ENCODE peak calls at places on chromosomes 3 and 15, in four cellular contexts. W, A, I and T are unnamed samples.

GRCh38 chr15:61892140-61892539 is 168.1 kb downstream of the VPS13C start:
- DNase-seq in W (no peak), A (peak), I (no peak), T (peak)

GRCh38 chr15:33278816-33279612 is 31.8 kb upstream of the RYR3 start:
- DNase-seq in W (peak), A (peak), I (no peak), T (no peak)

GRCh38 chr15:41996376-41996775 is 24.0 kb upstream of the EHD4 start:
- DNase-seq in W (no peak), A (no peak), I (no peak), T (no peak)

GRCh38 chr15:100201376-100202280 is 140.1 kb downstream of the ADAMTS17 start:
- DNase-seq in W (no peak), A (no peak), I (no peak), T (no peak)

GRCh38 chr3:117348881-117349280 is 639.3 kb downstream of the TUSC7 start:
- DNase-seq in W (no peak), A (no peak), I (no peak), T (no peak)

GRCh38 chr3:39590776-39591175 is 123.3 kb downstream of the MOBP start:
- DNase-seq in W (no peak), A (no peak), I (no peak), T (no peak)

GRCh38 chr3:31495971-31496370 is 36.8 kb upstream of the STT3B start:
- DNase-seq in W (no peak), A (no peak), I (no peak), T (no peak)

GRCh38 chr15:44804303-44805046 is 68.1 kb downstream of the TRIM69 start:
- DNase-seq in W (no peak), A (no peak), I (no peak), T (no peak)

GRCh38 chr3:128254066-128254590 is 100.8 kb downstream of the EEFSEC start:
- DNase-seq in W (no peak), A (no peak), I (no peak), T (no peak)

GRCh38 chr15:45112592-45113379 is 1.2 kb downstream of the DUOX2 start:
- DNase-seq in W (peak), A (peak), I (peak), T (peak)

GRCh38 chr3:48915296-48915695 is 3.3 kb upstream of the ARIH2 start:
- DNase-seq in W (no peak), A (no peak), I (no peak), T (no peak)

GRCh38 chr3:33355611-33356010 is 78.4 kb downstream of the FBXL2 start:
- DNase-seq in W (peak), A (no peak), I (no peak), T (no peak)

GRCh38 chr3:186826316-186826977 is 16.1 kb upstream of the ADIPOQ start:
- DNase-seq in W (no peak), A (no peak), I (no peak), T (peak)

GRCh38 chr15:48802867-48803266 is 8.0 kb downstream of the CEP152 start:
- DNase-seq in W (peak), A (no peak), I (no peak), T (no peak)

GRCh38 chr3:119898478-119899177 is 116.7 kb downstream of the NR1I2 start:
- DNase-seq in W (peak), A (no peak), I (no peak), T (no peak)

GRCh38 chr15:84979651-84980050 is 2.0 kb upstream of the PDE8A start:
- DNase-seq in W (no peak), A (peak), I (no peak), T (peak)

GRCh38 chr15:67335534-67336222 is 81.1 kb downstream of the IQCH start:
- DNase-seq in W (peak), A (no peak), I (no peak), T (no peak)

GRCh38 chr15:51403946-51404695 is 62.7 kb downstream of the GLDN start:
- DNase-seq in W (no peak), A (no peak), I (no peak), T (no peak)

GRCh38 chr3:123286308-123287023 is 84.7 kb downstream of the SEC22A start:
- DNase-seq in W (peak), A (peak), I (no peak), T (peak)

GRCh38 chr3:171833775-171834460 is 9.2 kb upstream of the TMEM212 start:
- DNase-seq in W (no peak), A (no peak), I (no peak), T (no peak)

GRCh38 chr3:46489875-46490274 is 7.9 kb upstream of the RTP3 start:
- DNase-seq in W (peak), A (no peak), I (no peak), T (no peak)

GRCh38 chr15:70271422-70272088 is 173.8 kb upstream of the TLE3 start:
- DNase-seq in W (peak), A (peak), I (no peak), T (peak)

GRCh38 chr3:177229791-177230190 is 32.5 kb upstream of the TBL1XR1 start:
- DNase-seq in W (no peak), A (no peak), I (no peak), T (no peak)

GRCh38 chr3:141603473-141604035 is 116.7 kb downstream of the RASA2 start:
- DNase-seq in W (peak), A (no peak), I (no peak), T (no peak)

GRCh38 chr15:77021803-77022381 is 27.0 kb downstream of the PSTPIP1 start:
- DNase-seq in W (no peak), A (no peak), I (no peak), T (no peak)